ENCODE peak calls at places on chromosomes 2 and 18, in four cellular contexts. One of them, this sample, is unnamed.
A peak's percentile ranks its signal among the peaks of the same experiment; 100 is the strongest.

GRCh38 chr2:45849491-45850283 is 198.2 kb downstream of the PRKCE start:
- DNase-seq in fibroblast of lung: peak; percentile 65
- DNase-seq in GM23248: peak; percentile 94
- DNase-seq in kidney: no peak
- DNase-seq in this sample: peak; percentile 67

GRCh38 chr2:96024336-96025106 is 10.2 kb downstream of the GPAT2 start:
- DNase-seq in fibroblast of lung: no peak
- DNase-seq in GM23248: no peak
- DNase-seq in kidney: peak; percentile 41
- DNase-seq in this sample: no peak

GRCh38 chr2:160039166-160039903 is 23.1 kb downstream of the PLA2R1 start:
- DNase-seq in fibroblast of lung: peak; percentile 81
- DNase-seq in GM23248: no peak
- DNase-seq in kidney: no peak
- DNase-seq in this sample: peak; percentile 86

GRCh38 chr2:236582968-236583367 is 13.3 kb downstream of the ACKR3 start:
- DNase-seq in fibroblast of lung: no peak
- DNase-seq in GM23248: no peak
- DNase-seq in kidney: no peak
- DNase-seq in this sample: no peak

GRCh38 chr2:63699549-63699839 is 110.7 kb downstream of the MDH1 start:
- DNase-seq in fibroblast of lung: peak; percentile 10
- DNase-seq in GM23248: peak; percentile 64
- DNase-seq in kidney: no peak
- DNase-seq in this sample: peak; percentile 17

GRCh38 chr2:196403471-196403870 is 232.1 kb upstream of the STK17B start:
- DNase-seq in fibroblast of lung: peak; percentile 70
- DNase-seq in GM23248: peak; percentile 65
- DNase-seq in kidney: no peak
- DNase-seq in this sample: peak; percentile 80

GRCh38 chr2:188788621-188789020 is 185.6 kb upstream of the COL3A1 start:
- DNase-seq in fibroblast of lung: peak; percentile 93
- DNase-seq in GM23248: peak; percentile 86
- DNase-seq in kidney: no peak
- DNase-seq in this sample: peak; percentile 91

GRCh38 chr2:165791811-165792454 is 2.1 kb downstream of the GALNT3 start:
- DNase-seq in fibroblast of lung: no peak
- DNase-seq in GM23248: peak; percentile 56
- DNase-seq in kidney: no peak
- DNase-seq in this sample: peak; percentile 78

GRCh38 chr2:239046822-239047221 is 198.9 kb downstream of the TWIST2 start:
- DNase-seq in fibroblast of lung: no peak
- DNase-seq in GM23248: no peak
- DNase-seq in kidney: no peak
- DNase-seq in this sample: no peak

GRCh38 chr2:2619995-2620394 is 288.9 kb upstream of the MYT1L start:
- DNase-seq in fibroblast of lung: no peak
- DNase-seq in GM23248: no peak
- DNase-seq in kidney: no peak
- DNase-seq in this sample: no peak

GRCh38 chr2:130737592-130737991 is 8.7 kb downstream of the GPR148 start:
- DNase-seq in fibroblast of lung: no peak
- DNase-seq in GM23248: no peak
- DNase-seq in kidney: no peak
- DNase-seq in this sample: no peak

GRCh38 chr2:217157581-217157980 is 297.7 kb upstream of the TNP1 start:
- DNase-seq in fibroblast of lung: no peak
- DNase-seq in GM23248: no peak
- DNase-seq in kidney: no peak
- DNase-seq in this sample: no peak

GRCh38 chr2:8315766-8316165 is 366.1 kb upstream of the ID2 start:
- DNase-seq in fibroblast of lung: peak; percentile 53
- DNase-seq in GM23248: peak; percentile 86
- DNase-seq in kidney: no peak
- DNase-seq in this sample: peak; percentile 52

DNA sequence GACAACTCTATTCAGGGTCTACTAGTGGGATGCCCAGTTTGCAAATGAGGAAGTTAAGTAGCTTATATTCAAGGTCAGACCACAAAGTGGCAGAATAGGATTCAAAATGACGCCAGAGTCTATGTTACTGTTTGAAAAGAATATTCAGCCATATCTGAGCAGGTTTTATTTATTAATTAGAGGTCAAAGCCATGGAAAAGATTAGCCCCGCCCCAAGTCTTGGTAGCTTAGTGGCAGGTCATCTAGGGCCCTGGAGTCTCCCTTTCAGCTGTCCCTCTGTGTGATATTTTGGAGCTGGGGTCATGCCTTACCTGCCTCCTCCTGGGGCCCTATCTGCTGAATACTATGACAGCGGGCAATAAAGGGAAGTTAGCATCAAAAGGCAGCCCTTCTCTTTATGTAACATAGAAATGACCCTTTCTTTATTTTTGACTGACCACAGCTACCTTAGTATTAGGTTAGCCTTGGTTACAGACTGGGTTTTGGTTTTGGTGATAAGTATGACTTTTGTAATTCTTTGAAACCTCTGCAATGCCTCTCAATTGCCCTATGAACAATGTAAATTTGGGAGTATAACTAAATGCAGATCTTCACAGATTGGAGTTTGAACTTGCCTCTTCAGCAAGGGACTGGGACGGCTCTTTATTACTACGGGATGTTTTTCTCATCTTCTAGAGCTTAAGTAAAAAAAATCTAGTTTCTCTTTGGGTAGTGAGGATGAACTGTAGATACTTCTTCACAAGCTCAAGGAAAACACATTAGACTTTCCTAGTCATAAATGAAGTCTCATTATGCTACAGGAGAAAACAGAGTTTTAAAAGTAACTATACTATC is 153.0 kb upstream of the ITGA4 start:
- DNase-seq in fibroblast of lung: no peak
- DNase-seq in GM23248: no peak
- DNase-seq in kidney: no peak
- DNase-seq in this sample: no peak
- H3K9ac ChIP-seq in fibroblast of lung: no peak overlapping the region
- H3K9ac ChIP-seq in GM23248: no peak overlapping the region
- H3K9ac ChIP-seq in kidney: no peak overlapping the region
- H3K9ac ChIP-seq in this sample: no peak overlapping the region

GRCh38 chr2:98333922-98334321 is 12.3 kb upstream of the CNGA3 start:
- DNase-seq in fibroblast of lung: peak; percentile 1
- DNase-seq in GM23248: peak; percentile 13
- DNase-seq in kidney: no peak
- DNase-seq in this sample: peak; percentile 14
- H3K9ac ChIP-seq in fibroblast of lung: no peak overlapping the region
- H3K9ac ChIP-seq in GM23248: peak overlapping the region; percentile 68
- H3K9ac ChIP-seq in kidney: no peak overlapping the region
- H3K9ac ChIP-seq in this sample: peak overlapping the region; percentile 73

GRCh38 chr2:209422191-209422754 is 1.6 kb upstream of the MAP2 start:
- DNase-seq in fibroblast of lung: no peak
- DNase-seq in GM23248: peak; percentile 12
- DNase-seq in kidney: peak; percentile 26
- DNase-seq in this sample: no peak

GRCh38 chr2:209423562-209424541 is at the start of gene MAP2:
- DNase-seq in fibroblast of lung: peak; percentile 73
- DNase-seq in GM23248: peak; percentile 93
- DNase-seq in kidney: peak; percentile 95
- DNase-seq in this sample: peak; percentile 49

GRCh38 chr2:209426432-209426831 is 2.6 kb downstream of the MAP2 start:
- DNase-seq in fibroblast of lung: peak; percentile 23
- DNase-seq in GM23248: no peak
- DNase-seq in kidney: no peak
- DNase-seq in this sample: peak; percentile 51

DNA sequence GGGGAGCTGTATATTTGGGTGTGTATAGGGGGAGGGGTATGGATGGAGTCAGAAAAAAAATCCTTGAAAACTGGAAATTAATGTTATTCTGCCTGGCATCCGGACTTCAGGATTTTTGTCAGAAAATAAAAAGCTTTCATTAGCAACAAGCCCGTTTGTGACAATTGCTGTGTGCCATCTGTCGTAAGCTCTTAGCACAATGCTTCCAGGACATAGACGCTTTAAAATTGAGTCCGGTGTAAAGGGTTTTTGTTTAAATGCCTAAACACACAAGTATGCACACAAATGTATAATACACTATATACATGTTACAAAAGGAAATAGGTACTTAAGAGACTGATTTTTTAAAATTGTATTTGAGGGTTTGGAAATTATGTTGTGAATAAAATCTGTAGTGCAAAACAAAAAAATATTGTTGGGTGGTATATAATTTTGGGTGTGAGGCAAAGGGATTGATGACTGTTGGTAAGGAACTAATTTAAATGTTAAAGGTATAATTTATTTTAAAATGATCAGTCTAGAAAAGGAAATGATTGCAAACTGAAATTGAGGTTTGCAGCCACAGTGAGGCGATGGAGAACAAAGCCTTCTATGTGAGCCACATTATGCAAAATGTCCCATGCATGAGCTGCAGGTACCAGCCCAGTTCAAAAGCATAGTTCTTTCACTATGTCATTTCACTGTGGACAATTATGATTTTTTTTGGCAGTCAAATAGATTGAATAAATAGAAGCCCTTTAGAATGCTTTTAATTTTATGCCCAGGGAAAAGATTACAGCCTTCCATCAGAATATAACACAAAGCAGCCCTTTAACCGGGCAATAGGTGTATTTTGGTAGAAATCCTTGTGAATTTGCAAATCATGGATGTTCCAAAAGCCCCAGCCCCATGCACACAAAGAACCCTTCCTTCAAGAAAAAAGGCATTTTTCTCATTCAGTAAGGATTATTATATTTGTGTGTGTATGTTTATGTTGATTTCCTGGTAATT is 1.5 kb downstream of the MAP2 start:
- DNase-seq in fibroblast of lung: peak; percentile 59
- DNase-seq in GM23248: peak; percentile 71
- DNase-seq in kidney: no peak
- DNase-seq in this sample: peak; percentile 36
- H3K9ac ChIP-seq in fibroblast of lung: no peak overlapping the region
- H3K9ac ChIP-seq in GM23248: no peak overlapping the region
- H3K9ac ChIP-seq in kidney: no peak overlapping the region
- H3K9ac ChIP-seq in this sample: peak overlapping the region; percentile 85

GRCh38 chr2:120222186-120223033 is 790 bp downstream of the TMEM185B start:
- DNase-seq in fibroblast of lung: no peak
- DNase-seq in GM23248: no peak
- DNase-seq in kidney: peak; percentile 76
- DNase-seq in this sample: no peak
- H3K9ac ChIP-seq in fibroblast of lung: peak overlapping the region; percentile 92
- H3K9ac ChIP-seq in GM23248: peak overlapping the region; percentile 76
- H3K9ac ChIP-seq in kidney: no peak overlapping the region
- H3K9ac ChIP-seq in this sample: peak overlapping the region; percentile 79

GRCh38 chr2:240457223-240458043 is 22.0 kb downstream of the GPC1 start:
- DNase-seq in fibroblast of lung: no peak
- DNase-seq in GM23248: no peak
- DNase-seq in kidney: peak; percentile 79
- DNase-seq in this sample: no peak
- H3K9ac ChIP-seq in fibroblast of lung: no peak overlapping the region
- H3K9ac ChIP-seq in GM23248: no peak overlapping the region
- H3K9ac ChIP-seq in kidney: no peak overlapping the region
- H3K9ac ChIP-seq in this sample: no peak overlapping the region

DNA sequence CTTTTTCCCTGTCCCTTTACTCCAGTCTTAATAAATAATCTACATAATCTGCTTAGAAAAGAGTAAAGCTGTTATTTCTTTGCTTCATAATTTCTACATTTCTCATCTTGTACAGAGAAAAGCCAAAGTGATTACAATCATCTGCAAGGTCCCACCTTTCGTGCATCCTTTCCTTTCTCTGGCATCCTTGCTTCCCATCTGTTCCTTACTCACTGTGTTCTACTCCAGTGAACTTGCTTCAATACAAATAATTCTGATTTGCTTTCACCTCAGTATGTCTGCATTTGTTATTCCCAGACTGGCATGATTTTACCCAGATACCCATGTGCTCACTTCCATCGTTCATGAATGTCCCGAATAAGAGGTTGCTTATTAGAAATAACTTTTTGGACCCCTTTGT is 99.4 kb upstream of the DSEL start:
- DNase-seq in fibroblast of lung: no peak
- DNase-seq in GM23248: no peak
- DNase-seq in kidney: no peak
- DNase-seq in this sample: no peak
- H3K9ac ChIP-seq in fibroblast of lung: no peak overlapping the region
- H3K9ac ChIP-seq in GM23248: no peak overlapping the region
- H3K9ac ChIP-seq in kidney: no peak overlapping the region
- H3K9ac ChIP-seq in this sample: no peak overlapping the region

DNA sequence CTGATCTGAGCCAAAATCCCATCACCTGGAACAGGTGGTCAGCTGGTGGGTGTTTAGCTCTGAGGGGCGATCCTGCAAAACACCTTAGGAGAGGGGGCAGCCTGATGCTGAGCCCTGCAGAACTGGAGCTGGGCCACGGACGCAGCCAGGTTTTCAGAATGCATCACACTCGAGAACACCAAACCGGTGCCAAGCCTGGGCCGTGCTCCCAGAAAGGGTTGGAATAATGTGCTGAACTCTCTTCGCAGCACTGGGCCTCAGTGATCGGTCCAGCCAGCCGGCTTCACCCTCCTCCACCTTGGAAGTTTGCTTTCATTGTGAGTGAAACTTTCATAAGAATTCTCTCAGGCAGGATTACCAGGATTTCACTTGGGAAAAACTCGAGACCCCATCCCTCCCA is 56.5 kb upstream of the TTC39C start:
- DNase-seq in fibroblast of lung: peak; percentile 37
- DNase-seq in GM23248: peak; percentile 52
- DNase-seq in kidney: no peak
- DNase-seq in this sample: peak; percentile 34
- H3K9ac ChIP-seq in fibroblast of lung: no peak overlapping the region
- H3K9ac ChIP-seq in GM23248: no peak overlapping the region
- H3K9ac ChIP-seq in kidney: no peak overlapping the region
- H3K9ac ChIP-seq in this sample: no peak overlapping the region

GRCh38 chr2:174772492-174772801 is 8.2 kb upstream of the CHRNA1 start:
- DNase-seq in fibroblast of lung: no peak
- DNase-seq in GM23248: no peak
- DNase-seq in kidney: no peak
- DNase-seq in this sample: no peak
- H3K9ac ChIP-seq in fibroblast of lung: peak overlapping the region; percentile 23
- H3K9ac ChIP-seq in GM23248: peak overlapping the region; percentile 56
- H3K9ac ChIP-seq in kidney: no peak overlapping the region
- H3K9ac ChIP-seq in this sample: no peak overlapping the region

DNA sequence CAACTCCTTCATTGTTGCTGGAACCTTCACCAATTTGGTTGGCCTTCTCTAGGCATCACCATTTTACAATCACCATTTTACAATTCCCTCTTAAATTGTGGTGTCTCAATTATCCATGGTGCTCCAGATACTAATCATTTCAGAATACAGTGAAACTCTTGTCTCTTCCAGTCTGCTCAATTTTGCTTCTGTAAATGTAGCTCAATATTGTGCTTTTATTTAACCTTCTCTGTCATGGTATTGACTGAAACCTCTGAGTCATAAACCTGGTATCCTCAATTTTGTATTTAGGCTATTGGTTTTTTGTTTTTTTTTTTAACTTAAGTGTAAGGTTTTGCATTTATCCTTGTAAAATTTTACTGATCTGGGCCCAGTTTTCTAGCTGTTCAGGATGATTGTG is 16.1 kb downstream of the STRADB start:
- DNase-seq in fibroblast of lung: peak; percentile 5
- DNase-seq in GM23248: peak; percentile 19
- DNase-seq in kidney: no peak
- DNase-seq in this sample: no peak
- H3K9ac ChIP-seq in fibroblast of lung: no peak overlapping the region
- H3K9ac ChIP-seq in GM23248: no peak overlapping the region
- H3K9ac ChIP-seq in kidney: no peak overlapping the region
- H3K9ac ChIP-seq in this sample: no peak overlapping the region

This sample was measured in astrocyte.